ENCODE peak calls at places on chromosomes 6 and 20, in six cellular contexts. X, G, C, H, Z and J are unnamed samples.

GRCh38 chr6:112038756-112039430 is 15.0 kb upstream of the CCN6 start:
- DNase-seq in G (no peak), H (no peak), Z (no peak), C (no peak), X (no peak), J (no peak)

GRCh38 chr20:50724851-50725721 is 6.3 kb upstream of the PARD6B start:
- DNase-seq in G (peak; percentile 41), Z (peak; percentile 80), H (peak; percentile 74), C (peak; percentile 89), X (no peak), J (no peak)

GRCh38 chr6:14665827-14666724 is 548.5 kb downstream of the CD83 start:
- DNase-seq in Z (peak; percentile 22), G (no peak), C (no peak), X (no peak), H (no peak), J (no peak)

GRCh38 chr6:3887150-3887700 is 38.1 kb downstream of the FAM50B start:
- DNase-seq in X (peak; percentile 1), Z (no peak), H (no peak), G (no peak), C (no peak), J (no peak)

GRCh38 chr20:6703047-6703446 is 64.4 kb upstream of the BMP2 start:
- DNase-seq in X (no peak), G (no peak), Z (no peak), H (no peak), C (no peak), J (no peak)

GRCh38 chr6:139522471-139523220 is 148.2 kb upstream of the CITED2 start:
- DNase-seq in X (no peak), G (no peak), C (no peak), H (no peak), Z (no peak), J (no peak)

GRCh38 chr6:17233531-17233930 is 47.6 kb upstream of the RBM24 start:
- DNase-seq in H (no peak), C (no peak), X (no peak), G (no peak), Z (no peak), J (no peak)

GRCh38 chr6:135739288-135739687 is 112.2 kb upstream of the PDE7B start:
- DNase-seq in H (no peak), G (no peak), C (no peak), Z (no peak), X (no peak), J (no peak)

GRCh38 chr6:151721141-151721540 is 86.3 kb upstream of the ESR1 start:
- DNase-seq in H (no peak), G (no peak), C (no peak), X (no peak), Z (no peak), J (no peak)

GRCh38 chr6:133512410-133513016 is 271.4 kb downstream of the EYA4 start:
- DNase-seq in H (no peak), G (peak; percentile 50), X (no peak), C (no peak), Z (peak; percentile 8), J (no peak)

GRCh38 chr6:52221302-52221701 is 23.0 kb downstream of the IL17F start:
- DNase-seq in H (no peak), X (no peak), Z (no peak), C (no peak), G (no peak), J (peak; percentile 14)

GRCh38 chr6:19691465-19692167 is 145.6 kb upstream of the ID4 start:
- DNase-seq in Z (no peak), X (no peak), C (no peak), G (no peak), H (no peak), J (no peak)

GRCh38 chr6:41878961-41879405 is 16.2 kb downstream of the USP49 start:
- DNase-seq in H (no peak), G (no peak), C (no peak), X (no peak), Z (no peak), J (no peak)

GRCh38 chr6:91132461-91132860 is 545.6 kb upstream of the MAP3K7 start:
- DNase-seq in H (no peak), G (no peak), Z (no peak), C (no peak), X (no peak), J (no peak)

GRCh38 chr6:26743157-26743821 is 83.7 kb upstream of the ZNF322 start:
- DNase-seq in H (no peak), X (no peak), Z (peak; percentile 64), G (no peak), C (no peak), J (no peak)

GRCh38 chr6:138869343-138869742 is 73.5 kb downstream of the ECT2L start:
- DNase-seq in G (no peak), C (no peak), H (no peak), X (no peak), Z (no peak), J (no peak)

GRCh38 chr6:161919711-161920110 is 645.9 kb upstream of the AGPAT4 start:
- DNase-seq in Z (no peak), H (no peak), C (no peak), X (no peak), G (no peak), J (no peak)

GRCh38 chr6:7073082-7073783 is 34.5 kb upstream of the RREB1 start:
- DNase-seq in X (no peak), Z (no peak), C (no peak), G (no peak), H (no peak), J (no peak)

GRCh38 chr6:7062445-7063162 is 45.2 kb upstream of the RREB1 start:
- DNase-seq in Z (no peak), G (peak; percentile 49), H (no peak), C (no peak), X (no peak), J (no peak)

GRCh38 chr6:7071405-7071804 is 36.4 kb upstream of the RREB1 start:
- DNase-seq in G (no peak), C (no peak), X (no peak), Z (no peak), H (no peak), J (no peak)

GRCh38 chr6:7067305-7067704 is 40.5 kb upstream of the RREB1 start:
- DNase-seq in G (no peak), H (no peak), Z (no peak), X (no peak), C (no peak), J (no peak)
- TF ChIP-seq POLR2AphosphoS5 in G (no peak), H (no peak), Z (no peak), X (no peak), C (no peak), J (no peak)

GRCh38 chr6:11217360-11218076 is 14.9 kb downstream of the NEDD9 start:
- DNase-seq in Z (no peak), G (peak; percentile 59), H (no peak), C (no peak), X (peak; percentile 17), J (no peak)

GRCh38 chr6:11218477-11218826 is 14.0 kb downstream of the NEDD9 start:
- DNase-seq in H (no peak), Z (no peak), G (no peak), X (no peak), C (no peak), J (no peak)

GRCh38 chr6:11221623-11222384 is 10.7 kb downstream of the NEDD9 start:
- DNase-seq in Z (no peak), G (no peak), H (no peak), C (no peak), X (no peak), J (no peak)

GRCh38 chr6:11218077-11218392 is 14.4 kb downstream of the NEDD9 start:
- DNase-seq in G (no peak), H (no peak), X (no peak), Z (no peak), C (no peak), J (no peak)

DNA sequence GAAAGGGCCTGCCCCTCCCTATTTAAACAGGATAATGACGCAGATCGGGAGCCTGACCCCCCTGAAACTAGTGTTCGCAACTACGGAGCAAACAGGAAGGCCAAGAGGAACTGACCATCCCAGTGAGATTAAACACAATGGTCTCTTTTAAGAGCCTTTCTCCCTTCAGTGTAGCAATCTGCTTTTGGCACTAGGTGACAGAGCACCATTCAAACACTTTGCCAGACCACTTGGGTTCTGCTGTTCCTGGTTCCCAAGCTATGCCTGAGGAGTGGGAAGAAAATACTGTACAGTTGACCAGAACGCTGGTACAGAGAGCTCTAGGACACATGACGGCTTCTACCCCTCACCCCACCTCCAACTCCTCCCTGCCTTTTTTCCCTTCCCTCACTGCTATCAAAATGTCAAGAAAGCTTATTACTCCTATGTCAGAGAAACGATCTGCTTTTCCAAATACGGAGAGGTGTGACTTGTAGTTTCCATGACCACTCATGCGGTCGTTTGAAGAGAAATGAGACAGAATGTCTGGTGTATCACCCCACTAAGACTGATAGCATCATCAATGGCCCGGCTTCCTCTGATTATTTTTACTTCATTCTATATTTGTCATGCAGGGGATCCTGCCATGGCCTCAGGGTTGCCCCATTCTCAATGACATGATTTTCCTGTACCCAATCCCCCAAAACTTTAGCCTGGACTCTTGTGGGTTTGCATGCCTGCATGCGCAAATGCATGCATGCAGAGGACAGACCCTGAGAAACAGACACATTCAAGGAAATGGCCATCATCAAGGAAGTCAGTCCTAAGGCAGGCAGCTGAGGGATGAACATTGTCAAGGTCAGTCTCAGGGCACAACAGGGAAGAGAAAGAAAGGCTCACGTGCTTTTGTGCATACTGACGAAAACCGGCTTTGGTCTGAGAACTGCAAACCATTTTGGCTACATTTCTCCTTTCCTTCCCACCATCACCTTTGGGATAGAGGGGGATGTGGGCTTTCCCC is 13.3 kb downstream of the NEDD9 start:
- DNase-seq in Z (no peak), C (peak; percentile 65), G (no peak), H (no peak), X (no peak), J (no peak)
- TF ChIP-seq POLR2A in Z (no peak), C (no peak), G (no peak), H (no peak), X (no peak), J (no peak)

GRCh38 chr20:699811-700338 is 24.3 kb upstream of the SCRT2 start:
- DNase-seq in Z (no peak), C (no peak), G (peak; percentile 78), H (peak; percentile 64), X (no peak), J (no peak)

GRCh38 chr20:695165-695866 is 19.7 kb upstream of the SCRT2 start:
- DNase-seq in G (no peak), X (no peak), C (no peak), H (peak; percentile 13), Z (no peak), J (no peak)

GRCh38 chr20:694496-694895 is 18.9 kb upstream of the SCRT2 start:
- DNase-seq in C (no peak), G (no peak), X (no peak), Z (no peak), H (peak; percentile 19), J (no peak)

GRCh38 chr20:699342-699741 is 23.7 kb upstream of the SCRT2 start:
- DNase-seq in Z (no peak), X (no peak), H (peak; percentile 18), C (no peak), G (no peak), J (no peak)

GRCh38 chr20:697826-698225 is 22.2 kb upstream of the SCRT2 start:
- DNase-seq in X (no peak), Z (no peak), C (no peak), G (no peak), H (peak; percentile 41), J (no peak)
- TF ChIP-seq POLR2AphosphoS5 in X (no peak), Z (no peak), C (no peak), G (no peak), H (no peak), J (no peak)

GRCh38 chr6:82205793-82206425 is 41.6 kb downstream of the IBTK start:
- DNase-seq in C (no peak), X (no peak), G (no peak), Z (peak; percentile 11), H (no peak), J (no peak)

GRCh38 chr6:82208914-82209313 is 38.6 kb downstream of the IBTK start:
- DNase-seq in G (no peak), H (no peak), C (no peak), X (no peak), Z (no peak), J (no peak)

GRCh38 chr6:82204010-82204409 is 43.5 kb downstream of the IBTK start:
- DNase-seq in C (no peak), X (no peak), Z (no peak), G (no peak), H (no peak), J (no peak)
- TF ChIP-seq POLR2A in C (no peak), X (no peak), Z (no peak), G (no peak), H (no peak), J (no peak)